ENCODE peak calls at places on chromosomes 4 and X, in seven cellular contexts. One of them, this sample, is unnamed. For H3K4me1 and H3K27me3, the result is how much of the 10 kb centered on the place peaks cover.

GRCh38 chrX:37846141-37846540 is 1.2 kb downstream of the DYNLT3 start:
- DNase-seq in GM23248: peak
- DNase-seq in aorta: no peak
- DNase-seq in tibial artery: no peak
- DNase-seq in colonic mucosa: no peak
- DNase-seq in upper lobe of left lung: no peak
- DNase-seq in PC-9: no peak
- DNase-seq in this sample: no peak

GRCh38 chr4:5791654-5792053 is 80.7 kb downstream of the EVC start:
- DNase-seq in GM23248: no peak
- DNase-seq in aorta: no peak
- DNase-seq in tibial artery: no peak
- DNase-seq in colonic mucosa: no peak
- DNase-seq in upper lobe of left lung: no peak
- DNase-seq in PC-9: no peak
- DNase-seq in this sample: no peak

GRCh38 chr4:30945586-30945985 is 225.4 kb downstream of the PCDH7 start:
- DNase-seq in GM23248: no peak
- DNase-seq in aorta: no peak
- DNase-seq in tibial artery: no peak
- DNase-seq in colonic mucosa: no peak
- DNase-seq in upper lobe of left lung: no peak
- DNase-seq in PC-9: peak
- DNase-seq in this sample: no peak

GRCh38 chrX:41397768-41398167 is 49.4 kb upstream of the NYX start:
- DNase-seq in GM23248: no peak
- DNase-seq in aorta: no peak
- DNase-seq in tibial artery: no peak
- DNase-seq in colonic mucosa: no peak
- DNase-seq in upper lobe of left lung: no peak
- DNase-seq in PC-9: no peak
- DNase-seq in this sample: no peak

GRCh38 chr4:147814334-147814733 is 82.4 kb downstream of the ARHGAP10 start:
- DNase-seq in GM23248: no peak
- DNase-seq in aorta: no peak
- DNase-seq in tibial artery: no peak
- DNase-seq in colonic mucosa: no peak
- DNase-seq in upper lobe of left lung: no peak
- DNase-seq in PC-9: no peak
- DNase-seq in this sample: no peak

GRCh38 chr4:1208266-1208961 is 36.0 kb upstream of the SPON2 start:
- DNase-seq in GM23248: no peak
- DNase-seq in aorta: peak
- DNase-seq in tibial artery: peak
- DNase-seq in colonic mucosa: no peak
- DNase-seq in upper lobe of left lung: peak
- DNase-seq in PC-9: no peak
- DNase-seq in this sample: no peak

GRCh38 chr4:84499065-84499982 is at the start of gene NKX6-1:
- DNase-seq in GM23248: peak
- DNase-seq in aorta: peak
- DNase-seq in tibial artery: peak
- DNase-seq in colonic mucosa: peak
- DNase-seq in upper lobe of left lung: peak
- DNase-seq in PC-9: peak
- DNase-seq in this sample: peak

GRCh38 chr4:101018836-101019235 is 328.5 kb downstream of the PPP3CA start:
- DNase-seq in GM23248: no peak
- DNase-seq in aorta: no peak
- DNase-seq in tibial artery: no peak
- DNase-seq in colonic mucosa: no peak
- DNase-seq in upper lobe of left lung: no peak
- DNase-seq in PC-9: no peak
- DNase-seq in this sample: no peak

GRCh38 chrX:134469481-134469880 is 9.5 kb downstream of the HPRT1 start:
- DNase-seq in GM23248: peak
- DNase-seq in aorta: no peak
- DNase-seq in tibial artery: no peak
- DNase-seq in colonic mucosa: no peak
- DNase-seq in upper lobe of left lung: no peak
- DNase-seq in PC-9: no peak
- DNase-seq in this sample: no peak

GRCh38 chrX:122625821-122626220 is 558.3 kb upstream of the GRIA3 start:
- DNase-seq in GM23248: peak
- DNase-seq in aorta: no peak
- DNase-seq in tibial artery: no peak
- DNase-seq in colonic mucosa: no peak
- DNase-seq in upper lobe of left lung: no peak
- DNase-seq in PC-9: no peak
- DNase-seq in this sample: no peak

GRCh38 chr4:163165217-163166017 is 1.3 kb downstream of the NAF1 start:
- DNase-seq in GM23248: peak
- DNase-seq in aorta: no peak
- DNase-seq in tibial artery: no peak
- DNase-seq in colonic mucosa: no peak
- DNase-seq in upper lobe of left lung: no peak
- DNase-seq in PC-9: no peak
- DNase-seq in this sample: peak

GRCh38 chr4:159227984-159228383 is 125.1 kb downstream of the RAPGEF2 start:
- DNase-seq in GM23248: peak
- DNase-seq in aorta: peak
- DNase-seq in tibial artery: peak
- DNase-seq in colonic mucosa: peak
- DNase-seq in upper lobe of left lung: no peak
- DNase-seq in PC-9: no peak
- DNase-seq in this sample: peak

GRCh38 chr4:13536607-13537006 is 7.7 kb downstream of the NKX3-2 start:
- DNase-seq in GM23248: no peak
- DNase-seq in aorta: no peak
- DNase-seq in tibial artery: no peak
- DNase-seq in colonic mucosa: no peak
- DNase-seq in upper lobe of left lung: no peak
- DNase-seq in PC-9: no peak
- DNase-seq in this sample: no peak

GRCh38 chrX:16786791-16787735 is 797 bp downstream of the TXLNG start:
- DNase-seq in GM23248: peak
- DNase-seq in aorta: peak
- DNase-seq in tibial artery: no peak
- DNase-seq in colonic mucosa: no peak
- DNase-seq in upper lobe of left lung: peak
- DNase-seq in PC-9: peak
- DNase-seq in this sample: no peak

GRCh38 chr4:10172278-10173038 is 55.9 kb upstream of the WDR1 start:
- DNase-seq in GM23248: no peak
- DNase-seq in aorta: no peak
- DNase-seq in tibial artery: no peak
- DNase-seq in colonic mucosa: no peak
- DNase-seq in upper lobe of left lung: no peak
- DNase-seq in PC-9: no peak
- DNase-seq in this sample: no peak

GRCh38 chr4:106266201-106266600 is 49.8 kb downstream of the TBCK start:
- DNase-seq in GM23248: peak
- DNase-seq in aorta: no peak
- DNase-seq in tibial artery: no peak
- DNase-seq in colonic mucosa: no peak
- DNase-seq in upper lobe of left lung: no peak
- DNase-seq in PC-9: no peak
- DNase-seq in this sample: no peak

GRCh38 chr4:17580969-17581368 is 4.0 kb downstream of the LAP3 start:
- DNase-seq in GM23248: no peak
- DNase-seq in aorta: no peak
- DNase-seq in tibial artery: no peak
- DNase-seq in colonic mucosa: no peak
- DNase-seq in upper lobe of left lung: no peak
- DNase-seq in PC-9: no peak
- DNase-seq in this sample: no peak

GRCh38 chrX:124194209-124194608 is 138.3 kb upstream of the TEX13D start:
- DNase-seq in GM23248: no peak
- DNase-seq in aorta: peak
- DNase-seq in tibial artery: no peak
- DNase-seq in colonic mucosa: no peak
- DNase-seq in upper lobe of left lung: no peak
- DNase-seq in PC-9: no peak
- DNase-seq in this sample: no peak

GRCh38 chr4:153464068-153464467 is 2.1 kb upstream of the TMEM131L start:
- DNase-seq in GM23248: no peak
- DNase-seq in aorta: no peak
- DNase-seq in tibial artery: no peak
- DNase-seq in colonic mucosa: no peak
- DNase-seq in upper lobe of left lung: no peak
- DNase-seq in PC-9: no peak
- DNase-seq in this sample: no peak

GRCh38 chr4:117740736-117741135 is 293.6 kb upstream of the NDST3 start:
- DNase-seq in GM23248: no peak
- DNase-seq in aorta: no peak
- DNase-seq in tibial artery: no peak
- DNase-seq in colonic mucosa: no peak
- DNase-seq in upper lobe of left lung: no peak
- DNase-seq in PC-9: no peak
- DNase-seq in this sample: no peak

GRCh38 chr4:81428002-81428401 is 43.7 kb downstream of the RASGEF1B start:
- DNase-seq in GM23248: no peak
- DNase-seq in aorta: no peak
- DNase-seq in tibial artery: no peak
- DNase-seq in colonic mucosa: no peak
- DNase-seq in upper lobe of left lung: no peak
- DNase-seq in PC-9: no peak
- DNase-seq in this sample: no peak

GRCh38 chrX:100731441-100732281 is at the start of gene SYTL4:
- DNase-seq in GM23248: peak
- DNase-seq in aorta: peak
- DNase-seq in tibial artery: peak
- DNase-seq in colonic mucosa: peak
- DNase-seq in upper lobe of left lung: peak
- DNase-seq in PC-9: no peak
- DNase-seq in this sample: peak

GRCh38 chr4:25235401-25235800 is 1.6 kb downstream of the PI4K2B start:
- DNase-seq in GM23248: no peak
- DNase-seq in aorta: no peak
- DNase-seq in tibial artery: no peak
- DNase-seq in colonic mucosa: no peak
- DNase-seq in upper lobe of left lung: no peak
- DNase-seq in PC-9: no peak
- DNase-seq in this sample: no peak

GRCh38 chr4:139794158-139794954 is 128.7 kb downstream of the MGST2 start:
- DNase-seq in GM23248: peak
- DNase-seq in aorta: no peak
- DNase-seq in tibial artery: no peak
- DNase-seq in colonic mucosa: no peak
- DNase-seq in upper lobe of left lung: no peak
- DNase-seq in PC-9: no peak
- DNase-seq in this sample: no peak

GRCh38 chr4:100548209-100548579 is 30.4 kb upstream of the EMCN start:
- DNase-seq in GM23248: no peak
- DNase-seq in aorta: no peak
- DNase-seq in tibial artery: no peak
- DNase-seq in colonic mucosa: no peak
- DNase-seq in upper lobe of left lung: no peak
- DNase-seq in PC-9: no peak
- DNase-seq in this sample: no peak

GRCh38 chr4:165474784-165475705 is 96.2 kb downstream of the CPE start:
- DNase-seq in GM23248: no peak
- DNase-seq in aorta: no peak
- DNase-seq in tibial artery: no peak
- DNase-seq in colonic mucosa: no peak
- DNase-seq in upper lobe of left lung: no peak
- DNase-seq in PC-9: no peak
- DNase-seq in this sample: no peak

GRCh38 chr4:35166437-35166836 is 1077.9 kb downstream of the ARAP2 start:
- DNase-seq in GM23248: no peak
- DNase-seq in aorta: no peak
- DNase-seq in tibial artery: no peak
- DNase-seq in colonic mucosa: no peak
- DNase-seq in upper lobe of left lung: no peak
- DNase-seq in PC-9: no peak
- DNase-seq in this sample: no peak

GRCh38 chr4:121939690-121940089 is 12.2 kb downstream of the TRPC3 start:
- DNase-seq in GM23248: no peak
- DNase-seq in aorta: no peak
- DNase-seq in tibial artery: no peak
- DNase-seq in colonic mucosa: no peak
- DNase-seq in upper lobe of left lung: no peak
- DNase-seq in PC-9: no peak
- DNase-seq in this sample: no peak

GRCh38 chr4:32789026-32789608 is 2068.9 kb downstream of the PCDH7 start:
- DNase-seq in GM23248: peak
- DNase-seq in aorta: no peak
- DNase-seq in tibial artery: no peak
- DNase-seq in colonic mucosa: no peak
- DNase-seq in upper lobe of left lung: no peak
- DNase-seq in PC-9: no peak
- DNase-seq in this sample: no peak

DNA sequence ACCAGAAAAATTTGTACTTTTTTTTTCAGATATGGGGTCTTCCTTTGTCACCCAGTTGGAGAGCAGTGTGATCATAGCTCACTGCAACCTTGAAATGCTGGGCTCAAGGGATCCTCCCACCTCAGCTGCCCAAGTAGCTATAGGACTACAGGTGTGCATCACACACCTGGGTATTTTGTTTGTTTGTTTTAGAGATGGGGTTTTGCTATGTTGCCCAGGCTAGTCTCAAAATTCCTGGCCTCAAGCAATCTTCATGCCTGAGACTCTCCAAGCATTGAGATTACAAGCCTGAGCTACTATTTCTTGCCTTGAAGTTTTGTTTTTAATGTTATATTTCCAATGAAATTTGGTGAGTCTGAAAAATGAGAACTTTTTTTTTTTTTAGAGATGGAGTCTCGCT is 847.8 kb downstream of the TRIML1 start:
- DNase-seq in GM23248: no peak
- DNase-seq in aorta: no peak
- DNase-seq in tibial artery: no peak
- DNase-seq in colonic mucosa: no peak
- DNase-seq in upper lobe of left lung: no peak
- DNase-seq in PC-9: no peak
- DNase-seq in this sample: no peak
- H3K4me1 ChIP-seq in GM23248: under half
- H3K4me1 ChIP-seq in aorta: under half
- H3K4me1 ChIP-seq in tibial artery: under half
- H3K4me1 ChIP-seq in colonic mucosa: under half
- H3K4me1 ChIP-seq in upper lobe of left lung: under half
- H3K4me1 ChIP-seq in PC-9: under half
- H3K4me1 ChIP-seq in this sample: under half

GRCh38 chrX:19798423-19798822 is 89.0 kb downstream of the SH3KBP1 start:
- DNase-seq in GM23248: no peak
- DNase-seq in aorta: no peak
- DNase-seq in tibial artery: no peak
- DNase-seq in colonic mucosa: no peak
- DNase-seq in upper lobe of left lung: no peak
- DNase-seq in PC-9: no peak
- DNase-seq in this sample: no peak
- H3K27ac ChIP-seq in GM23248: no peak
- H3K27ac ChIP-seq in aorta: no peak
- H3K27ac ChIP-seq in tibial artery: no peak
- H3K27ac ChIP-seq in colonic mucosa: no peak
- H3K27ac ChIP-seq in upper lobe of left lung: peak
- H3K27ac ChIP-seq in PC-9: no peak
- H3K27ac ChIP-seq in this sample: no peak

GRCh38 chr4:173509031-173510001 is 20.7 kb downstream of the HAND2 start:
- DNase-seq in GM23248: peak
- DNase-seq in aorta: peak
- DNase-seq in tibial artery: no peak
- DNase-seq in colonic mucosa: peak
- DNase-seq in upper lobe of left lung: peak
- DNase-seq in PC-9: no peak
- DNase-seq in this sample: no peak
- H3K27me3 ChIP-seq in GM23248: under half
- H3K27me3 ChIP-seq in aorta: under half
- H3K27me3 ChIP-seq in tibial artery: under half
- H3K27me3 ChIP-seq in colonic mucosa: under half
- H3K27me3 ChIP-seq in upper lobe of left lung: under half
- H3K27me3 ChIP-seq in PC-9: under half
- H3K27me3 ChIP-seq in this sample: under half

GRCh38 chr4:70138751-70139150 is 15.3 kb upstream of the PRR27 start:
- DNase-seq in GM23248: no peak
- DNase-seq in aorta: no peak
- DNase-seq in tibial artery: no peak
- DNase-seq in colonic mucosa: no peak
- DNase-seq in upper lobe of left lung: no peak
- DNase-seq in PC-9: no peak
- DNase-seq in this sample: no peak
- H3K4me1 ChIP-seq in GM23248: under half
- H3K4me1 ChIP-seq in aorta: under half
- H3K4me1 ChIP-seq in tibial artery: under half
- H3K4me1 ChIP-seq in colonic mucosa: under half
- H3K4me1 ChIP-seq in upper lobe of left lung: under half
- H3K4me1 ChIP-seq in PC-9: under half
- H3K4me1 ChIP-seq in this sample: under half